ENCODE peak calls at places on chromosomes 11 and 22, in nine cellular contexts. One of them, this sample, is unnamed.

GRCh38 chr11:41660585-41660984 is 201.1 kb upstream of the LRRC4C start:
- DNase-seq in astrocyte of the spinal cord: no peak
- DNase-seq in HCT116: no peak
- DNase-seq in ovary: no peak
- DNase-seq in right lobe of liver: no peak
- DNase-seq in choroid plexus epithelial cell: no peak
- DNase-seq in WERI-Rb-1: peak
- DNase-seq in Caco-2: no peak
- DNase-seq in glutamatergic neuron: no peak
- DNase-seq in this sample: no peak

GRCh38 chr11:9280655-9281301 is 15.6 kb upstream of the DENND5A start:
- DNase-seq in astrocyte of the spinal cord: peak
- DNase-seq in HCT116: no peak
- DNase-seq in ovary: no peak
- DNase-seq in right lobe of liver: no peak
- DNase-seq in choroid plexus epithelial cell: peak
- DNase-seq in WERI-Rb-1: no peak
- DNase-seq in Caco-2: no peak
- DNase-seq in glutamatergic neuron: no peak
- DNase-seq in this sample: no peak

GRCh38 chr11:123683616-123684170 is 29.3 kb upstream of the SCN3B start:
- DNase-seq in astrocyte of the spinal cord: no peak
- DNase-seq in HCT116: no peak
- DNase-seq in ovary: no peak
- DNase-seq in right lobe of liver: no peak
- DNase-seq in choroid plexus epithelial cell: no peak
- DNase-seq in WERI-Rb-1: no peak
- DNase-seq in Caco-2: no peak
- DNase-seq in glutamatergic neuron: no peak
- DNase-seq in this sample: no peak

GRCh38 chr11:47216141-47216798 is 1.5 kb downstream of the DDB2 start:
- DNase-seq in astrocyte of the spinal cord: peak
- DNase-seq in HCT116: peak
- DNase-seq in ovary: peak
- DNase-seq in right lobe of liver: no peak
- DNase-seq in choroid plexus epithelial cell: peak
- DNase-seq in WERI-Rb-1: peak
- DNase-seq in Caco-2: no peak
- DNase-seq in glutamatergic neuron: no peak
- DNase-seq in this sample: no peak

GRCh38 chr11:47558695-47559094 is 5.8 kb upstream of the CELF1 start:
- DNase-seq in astrocyte of the spinal cord: no peak
- DNase-seq in HCT116: no peak
- DNase-seq in ovary: no peak
- DNase-seq in right lobe of liver: no peak
- DNase-seq in choroid plexus epithelial cell: no peak
- DNase-seq in WERI-Rb-1: no peak
- DNase-seq in Caco-2: no peak
- DNase-seq in glutamatergic neuron: no peak
- DNase-seq in this sample: no peak

GRCh38 chr11:9716275-9717039 is 52.6 kb downstream of the SWAP70 start:
- DNase-seq in astrocyte of the spinal cord: peak
- DNase-seq in HCT116: no peak
- DNase-seq in ovary: no peak
- DNase-seq in right lobe of liver: no peak
- DNase-seq in choroid plexus epithelial cell: peak
- DNase-seq in WERI-Rb-1: no peak
- DNase-seq in Caco-2: no peak
- DNase-seq in glutamatergic neuron: no peak
- DNase-seq in this sample: no peak

GRCh38 chr11:134019500-134019899 is 49.4 kb upstream of the JAM3 start:
- DNase-seq in astrocyte of the spinal cord: no peak
- DNase-seq in HCT116: no peak
- DNase-seq in ovary: no peak
- DNase-seq in right lobe of liver: peak
- DNase-seq in choroid plexus epithelial cell: no peak
- DNase-seq in WERI-Rb-1: no peak
- DNase-seq in Caco-2: no peak
- DNase-seq in glutamatergic neuron: no peak
- DNase-seq in this sample: no peak

GRCh38 chr11:46520971-46521745 is 72.7 kb downstream of the AMBRA1 start:
- DNase-seq in astrocyte of the spinal cord: peak
- DNase-seq in HCT116: no peak
- DNase-seq in ovary: no peak
- DNase-seq in right lobe of liver: no peak
- DNase-seq in choroid plexus epithelial cell: peak
- DNase-seq in WERI-Rb-1: no peak
- DNase-seq in Caco-2: no peak
- DNase-seq in glutamatergic neuron: no peak
- DNase-seq in this sample: no peak

GRCh38 chr11:35649984-35650383 is 12.6 kb upstream of the TRIM44 start:
- DNase-seq in astrocyte of the spinal cord: peak
- DNase-seq in HCT116: no peak
- DNase-seq in ovary: no peak
- DNase-seq in right lobe of liver: no peak
- DNase-seq in choroid plexus epithelial cell: peak
- DNase-seq in WERI-Rb-1: no peak
- DNase-seq in Caco-2: no peak
- DNase-seq in glutamatergic neuron: no peak
- DNase-seq in this sample: no peak

GRCh38 chr22:27560781-27561180 is 240.8 kb downstream of the MN1 start:
- DNase-seq in astrocyte of the spinal cord: no peak
- DNase-seq in HCT116: no peak
- DNase-seq in ovary: no peak
- DNase-seq in right lobe of liver: no peak
- DNase-seq in choroid plexus epithelial cell: no peak
- DNase-seq in WERI-Rb-1: no peak
- DNase-seq in Caco-2: no peak
- DNase-seq in glutamatergic neuron: no peak
- DNase-seq in this sample: no peak

GRCh38 chr11:12539570-12539969 is 134.7 kb upstream of the TEAD1 start:
- DNase-seq in astrocyte of the spinal cord: peak
- DNase-seq in HCT116: no peak
- DNase-seq in ovary: no peak
- DNase-seq in right lobe of liver: no peak
- DNase-seq in choroid plexus epithelial cell: peak
- DNase-seq in WERI-Rb-1: no peak
- DNase-seq in Caco-2: no peak
- DNase-seq in glutamatergic neuron: no peak
- DNase-seq in this sample: no peak

GRCh38 chr11:5992150-5992549 is 5.4 kb upstream of the OR52L1 start:
- DNase-seq in astrocyte of the spinal cord: no peak
- DNase-seq in HCT116: no peak
- DNase-seq in ovary: no peak
- DNase-seq in right lobe of liver: no peak
- DNase-seq in choroid plexus epithelial cell: no peak
- DNase-seq in WERI-Rb-1: no peak
- DNase-seq in Caco-2: no peak
- DNase-seq in glutamatergic neuron: no peak
- DNase-seq in this sample: no peak

GRCh38 chr11:62645934-62646824 is at the start of gene GANAB:
- DNase-seq in astrocyte of the spinal cord: peak
- DNase-seq in HCT116: peak
- DNase-seq in ovary: peak
- DNase-seq in right lobe of liver: peak
- DNase-seq in choroid plexus epithelial cell: peak
- DNase-seq in WERI-Rb-1: peak
- DNase-seq in Caco-2: peak
- DNase-seq in glutamatergic neuron: peak
- DNase-seq in this sample: peak

GRCh38 chr11:69635804-69636511 is 5.0 kb upstream of the CCND1 start:
- DNase-seq in astrocyte of the spinal cord: no peak
- DNase-seq in HCT116: no peak
- DNase-seq in ovary: no peak
- DNase-seq in right lobe of liver: no peak
- DNase-seq in choroid plexus epithelial cell: no peak
- DNase-seq in WERI-Rb-1: no peak
- DNase-seq in Caco-2: no peak
- DNase-seq in glutamatergic neuron: no peak
- DNase-seq in this sample: no peak

GRCh38 chr11:71500601-71501021 is 26.5 kb upstream of the KRTAP5-7 start:
- DNase-seq in astrocyte of the spinal cord: no peak
- DNase-seq in HCT116: peak
- DNase-seq in ovary: no peak
- DNase-seq in right lobe of liver: peak
- DNase-seq in choroid plexus epithelial cell: no peak
- DNase-seq in WERI-Rb-1: no peak
- DNase-seq in Caco-2: peak
- DNase-seq in glutamatergic neuron: no peak
- DNase-seq in this sample: no peak

GRCh38 chr22:34380532-34380931 is 460.3 kb upstream of the LARGE1 start:
- DNase-seq in astrocyte of the spinal cord: no peak
- DNase-seq in HCT116: no peak
- DNase-seq in ovary: no peak
- DNase-seq in right lobe of liver: no peak
- DNase-seq in choroid plexus epithelial cell: no peak
- DNase-seq in WERI-Rb-1: no peak
- DNase-seq in Caco-2: no peak
- DNase-seq in glutamatergic neuron: no peak
- DNase-seq in this sample: no peak

GRCh38 chr11:118126082-118126838 is 26.4 kb downstream of the SCN4B start:
- DNase-seq in astrocyte of the spinal cord: no peak
- DNase-seq in HCT116: peak
- DNase-seq in ovary: no peak
- DNase-seq in right lobe of liver: no peak
- DNase-seq in choroid plexus epithelial cell: no peak
- DNase-seq in WERI-Rb-1: no peak
- DNase-seq in Caco-2: peak
- DNase-seq in glutamatergic neuron: no peak
- DNase-seq in this sample: no peak

GRCh38 chr11:134517115-134517514 is 105.1 kb upstream of the B3GAT1 start:
- DNase-seq in astrocyte of the spinal cord: no peak
- DNase-seq in HCT116: no peak
- DNase-seq in ovary: no peak
- DNase-seq in right lobe of liver: no peak
- DNase-seq in choroid plexus epithelial cell: no peak
- DNase-seq in WERI-Rb-1: no peak
- DNase-seq in Caco-2: no peak
- DNase-seq in glutamatergic neuron: no peak
- DNase-seq in this sample: no peak

GRCh38 chr11:11780843-11781242 is 60.9 kb upstream of the USP47 start:
- DNase-seq in astrocyte of the spinal cord: no peak
- DNase-seq in HCT116: no peak
- DNase-seq in ovary: no peak
- DNase-seq in right lobe of liver: no peak
- DNase-seq in choroid plexus epithelial cell: no peak
- DNase-seq in WERI-Rb-1: no peak
- DNase-seq in Caco-2: no peak
- DNase-seq in glutamatergic neuron: no peak
- DNase-seq in this sample: no peak

GRCh38 chr11:26964335-26964734 is 29.6 kb upstream of the FIBIN start:
- DNase-seq in astrocyte of the spinal cord: no peak
- DNase-seq in HCT116: no peak
- DNase-seq in ovary: no peak
- DNase-seq in right lobe of liver: no peak
- DNase-seq in choroid plexus epithelial cell: no peak
- DNase-seq in WERI-Rb-1: no peak
- DNase-seq in Caco-2: no peak
- DNase-seq in glutamatergic neuron: no peak
- DNase-seq in this sample: no peak

GRCh38 chr11:48683226-48683720 is 194.7 kb downstream of the OR4A47 start:
- DNase-seq in astrocyte of the spinal cord: no peak
- DNase-seq in HCT116: no peak
- DNase-seq in ovary: no peak
- DNase-seq in right lobe of liver: peak
- DNase-seq in choroid plexus epithelial cell: no peak
- DNase-seq in WERI-Rb-1: no peak
- DNase-seq in Caco-2: no peak
- DNase-seq in glutamatergic neuron: peak
- DNase-seq in this sample: no peak

GRCh38 chr11:17343907-17344306 is 7.7 kb upstream of the NCR3LG1 start:
- DNase-seq in astrocyte of the spinal cord: peak
- DNase-seq in HCT116: peak
- DNase-seq in ovary: no peak
- DNase-seq in right lobe of liver: no peak
- DNase-seq in choroid plexus epithelial cell: peak
- DNase-seq in WERI-Rb-1: no peak
- DNase-seq in Caco-2: no peak
- DNase-seq in glutamatergic neuron: no peak
- DNase-seq in this sample: no peak

GRCh38 chr11:4636962-4637661 is at the start of gene OR51D1:
- DNase-seq in astrocyte of the spinal cord: peak
- DNase-seq in HCT116: peak
- DNase-seq in ovary: peak
- DNase-seq in right lobe of liver: peak
- DNase-seq in choroid plexus epithelial cell: peak
- DNase-seq in WERI-Rb-1: peak
- DNase-seq in Caco-2: peak
- DNase-seq in glutamatergic neuron: peak
- DNase-seq in this sample: peak
- TF ChIP-seq CTCF in astrocyte of the spinal cord: peak
- TF ChIP-seq CTCF in HCT116: peak
- TF ChIP-seq CTCF in ovary: peak
- TF ChIP-seq CTCF in right lobe of liver: peak
- TF ChIP-seq CTCF in choroid plexus epithelial cell: peak
- TF ChIP-seq CTCF in WERI-Rb-1: peak
- TF ChIP-seq CTCF in Caco-2: peak
- TF ChIP-seq CTCF in glutamatergic neuron: peak
- TF ChIP-seq CTCF in this sample: peak

GRCh38 chr22:31199187-31199586 is 12.9 kb upstream of the LIMK2 start:
- DNase-seq in astrocyte of the spinal cord: no peak
- DNase-seq in HCT116: no peak
- DNase-seq in ovary: no peak
- DNase-seq in right lobe of liver: no peak
- DNase-seq in choroid plexus epithelial cell: peak
- DNase-seq in WERI-Rb-1: no peak
- DNase-seq in Caco-2: no peak
- DNase-seq in glutamatergic neuron: no peak
- DNase-seq in this sample: no peak
- TF ChIP-seq CTCF in astrocyte of the spinal cord: peak
- TF ChIP-seq CTCF in HCT116: peak
- TF ChIP-seq CTCF in ovary: no peak
- TF ChIP-seq CTCF in right lobe of liver: peak
- TF ChIP-seq CTCF in choroid plexus epithelial cell: peak
- TF ChIP-seq CTCF in WERI-Rb-1: peak
- TF ChIP-seq CTCF in Caco-2: peak
- TF ChIP-seq CTCF in glutamatergic neuron: no peak
- TF ChIP-seq CTCF in this sample: no peak

DNA sequence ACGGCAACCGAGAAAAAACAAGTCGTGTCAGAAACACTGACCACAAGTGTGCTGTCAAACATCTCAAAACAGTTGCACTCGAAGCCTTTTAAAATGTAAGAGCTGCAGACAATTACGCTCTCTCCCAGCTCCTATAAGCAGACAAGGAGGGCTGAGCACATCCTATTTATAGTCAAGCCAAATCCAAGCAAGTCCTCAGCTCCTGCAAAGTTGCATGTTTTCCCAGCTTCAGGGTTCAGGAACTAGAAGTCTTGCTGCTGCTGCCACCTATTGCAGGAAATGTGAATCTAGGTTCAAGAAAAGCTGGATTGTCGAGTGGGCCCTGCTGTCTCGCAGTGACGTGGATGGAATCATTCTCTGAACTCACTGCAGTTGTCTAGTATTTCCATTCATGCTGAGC is 15.5 kb downstream of the EFCAB6 start:
- DNase-seq in astrocyte of the spinal cord: peak
- DNase-seq in HCT116: peak
- DNase-seq in ovary: no peak
- DNase-seq in right lobe of liver: no peak
- DNase-seq in choroid plexus epithelial cell: peak
- DNase-seq in WERI-Rb-1: peak
- DNase-seq in Caco-2: no peak
- DNase-seq in glutamatergic neuron: no peak
- DNase-seq in this sample: no peak
- TF ChIP-seq CTCF in astrocyte of the spinal cord: peak
- TF ChIP-seq CTCF in HCT116: peak
- TF ChIP-seq CTCF in ovary: no peak
- TF ChIP-seq CTCF in right lobe of liver: peak
- TF ChIP-seq CTCF in choroid plexus epithelial cell: peak
- TF ChIP-seq CTCF in WERI-Rb-1: peak
- TF ChIP-seq CTCF in Caco-2: no peak
- TF ChIP-seq CTCF in glutamatergic neuron: no peak
- TF ChIP-seq CTCF in this sample: peak

GRCh38 chr22:24421428-24421931 is 5.9 kb upstream of the ADORA2A start:
- DNase-seq in astrocyte of the spinal cord: no peak
- DNase-seq in HCT116: peak
- DNase-seq in ovary: no peak
- DNase-seq in right lobe of liver: no peak
- DNase-seq in choroid plexus epithelial cell: no peak
- DNase-seq in WERI-Rb-1: peak
- DNase-seq in Caco-2: peak
- DNase-seq in glutamatergic neuron: peak
- DNase-seq in this sample: no peak
- TF ChIP-seq CTCF in astrocyte of the spinal cord: peak
- TF ChIP-seq CTCF in HCT116: peak
- TF ChIP-seq CTCF in ovary: no peak
- TF ChIP-seq CTCF in right lobe of liver: peak
- TF ChIP-seq CTCF in choroid plexus epithelial cell: peak
- TF ChIP-seq CTCF in WERI-Rb-1: peak
- TF ChIP-seq CTCF in Caco-2: peak
- TF ChIP-seq CTCF in glutamatergic neuron: peak
- TF ChIP-seq CTCF in this sample: peak

This sample was measured in progenitor cell of endocrine pancreas.